ENCODE peak calls at places on chromosomes 7 and 10, in ten cellular contexts. One of them, this sample, is unnamed.

GRCh38 chr7:49791089-49791741 is 17.8 kb downstream of the VWC2 start:
- DNase-seq in NCI-H1092: no peak
- DNase-seq in MG63: no peak
- DNase-seq in NCI-H774: no peak
- DNase-seq in ELR: peak
- DNase-seq in AG10803: no peak
- DNase-seq in left ventricle myocardium superior: no peak
- DNase-seq in CD8-positive, alpha-beta memory T cell: no peak
- DNase-seq in GM23248: no peak
- DNase-seq in GM10248: peak
- DNase-seq in this sample: no peak

GRCh38 chr7:33143996-33144718 is 14.8 kb downstream of the BBS9 start:
- DNase-seq in NCI-H1092: no peak
- DNase-seq in MG63: no peak
- DNase-seq in NCI-H774: no peak
- DNase-seq in ELR: peak
- DNase-seq in AG10803: peak
- DNase-seq in left ventricle myocardium superior: no peak
- DNase-seq in CD8-positive, alpha-beta memory T cell: no peak
- DNase-seq in GM23248: peak
- DNase-seq in GM10248: no peak
- DNase-seq in this sample: no peak

GRCh38 chr7:47273974-47274766 is 307.7 kb downstream of the TNS3 start:
- DNase-seq in NCI-H1092: no peak
- DNase-seq in MG63: no peak
- DNase-seq in NCI-H774: no peak
- DNase-seq in ELR: no peak
- DNase-seq in AG10803: no peak
- DNase-seq in left ventricle myocardium superior: no peak
- DNase-seq in CD8-positive, alpha-beta memory T cell: no peak
- DNase-seq in GM23248: no peak
- DNase-seq in GM10248: no peak
- DNase-seq in this sample: no peak

GRCh38 chr10:121187375-121187774 is 336.2 kb downstream of the WDR11 start:
- DNase-seq in NCI-H1092: no peak
- DNase-seq in MG63: no peak
- DNase-seq in NCI-H774: no peak
- DNase-seq in ELR: no peak
- DNase-seq in AG10803: no peak
- DNase-seq in left ventricle myocardium superior: no peak
- DNase-seq in CD8-positive, alpha-beta memory T cell: no peak
- DNase-seq in GM23248: no peak
- DNase-seq in GM10248: no peak
- DNase-seq in this sample: no peak

GRCh38 chr10:70458329-70459060 is 17.0 kb upstream of the NODAL start:
- DNase-seq in NCI-H1092: no peak
- DNase-seq in MG63: peak
- DNase-seq in NCI-H774: no peak
- DNase-seq in ELR: peak
- DNase-seq in AG10803: peak
- DNase-seq in left ventricle myocardium superior: peak
- DNase-seq in CD8-positive, alpha-beta memory T cell: no peak
- DNase-seq in GM23248: peak
- DNase-seq in GM10248: no peak
- DNase-seq in this sample: peak

GRCh38 chr7:139389091-139389490 is 29.4 kb downstream of the LUC7L2 start:
- DNase-seq in NCI-H1092: no peak
- DNase-seq in MG63: no peak
- DNase-seq in NCI-H774: no peak
- DNase-seq in ELR: no peak
- DNase-seq in AG10803: no peak
- DNase-seq in left ventricle myocardium superior: no peak
- DNase-seq in CD8-positive, alpha-beta memory T cell: no peak
- DNase-seq in GM23248: no peak
- DNase-seq in GM10248: no peak
- DNase-seq in this sample: no peak

GRCh38 chr10:34280599-34281374 is 534.3 kb downstream of the PARD3 start:
- DNase-seq in NCI-H1092: no peak
- DNase-seq in MG63: peak
- DNase-seq in NCI-H774: no peak
- DNase-seq in ELR: peak
- DNase-seq in AG10803: peak
- DNase-seq in left ventricle myocardium superior: no peak
- DNase-seq in CD8-positive, alpha-beta memory T cell: no peak
- DNase-seq in GM23248: peak
- DNase-seq in GM10248: no peak
- DNase-seq in this sample: peak

GRCh38 chr10:11125004-11125403 is 107.3 kb downstream of the CELF2 start:
- DNase-seq in NCI-H1092: no peak
- DNase-seq in MG63: no peak
- DNase-seq in NCI-H774: no peak
- DNase-seq in ELR: no peak
- DNase-seq in AG10803: no peak
- DNase-seq in left ventricle myocardium superior: no peak
- DNase-seq in CD8-positive, alpha-beta memory T cell: no peak
- DNase-seq in GM23248: no peak
- DNase-seq in GM10248: no peak
- DNase-seq in this sample: no peak

GRCh38 chr7:50783801-50784507 is 1.3 kb upstream of the GRB10 start:
- DNase-seq in NCI-H1092: no peak
- DNase-seq in MG63: no peak
- DNase-seq in NCI-H774: no peak
- DNase-seq in ELR: no peak
- DNase-seq in AG10803: peak
- DNase-seq in left ventricle myocardium superior: no peak
- DNase-seq in CD8-positive, alpha-beta memory T cell: no peak
- DNase-seq in GM23248: no peak
- DNase-seq in GM10248: no peak
- DNase-seq in this sample: peak

GRCh38 chr10:68154211-68154497 is 44.9 kb downstream of the MYPN start:
- DNase-seq in NCI-H1092: peak
- DNase-seq in MG63: peak
- DNase-seq in NCI-H774: no peak
- DNase-seq in ELR: peak
- DNase-seq in AG10803: peak
- DNase-seq in left ventricle myocardium superior: peak
- DNase-seq in CD8-positive, alpha-beta memory T cell: no peak
- DNase-seq in GM23248: peak
- DNase-seq in GM10248: no peak
- DNase-seq in this sample: peak

GRCh38 chr10:84510121-84510520 is 181.7 kb downstream of the CCSER2 start:
- DNase-seq in NCI-H1092: no peak
- DNase-seq in MG63: peak
- DNase-seq in NCI-H774: no peak
- DNase-seq in ELR: peak
- DNase-seq in AG10803: peak
- DNase-seq in left ventricle myocardium superior: no peak
- DNase-seq in CD8-positive, alpha-beta memory T cell: no peak
- DNase-seq in GM23248: peak
- DNase-seq in GM10248: no peak
- DNase-seq in this sample: no peak

GRCh38 chr7:120988591-120989299 is at the start of gene CPED1:
- DNase-seq in NCI-H1092: peak
- DNase-seq in MG63: peak
- DNase-seq in NCI-H774: peak
- DNase-seq in ELR: peak
- DNase-seq in AG10803: peak
- DNase-seq in left ventricle myocardium superior: peak
- DNase-seq in CD8-positive, alpha-beta memory T cell: peak
- DNase-seq in GM23248: peak
- DNase-seq in GM10248: peak
- DNase-seq in this sample: peak

GRCh38 chr10:35236739-35237138 is 99.6 kb upstream of the CCNY start:
- DNase-seq in NCI-H1092: no peak
- DNase-seq in MG63: peak
- DNase-seq in NCI-H774: no peak
- DNase-seq in ELR: peak
- DNase-seq in AG10803: peak
- DNase-seq in left ventricle myocardium superior: no peak
- DNase-seq in CD8-positive, alpha-beta memory T cell: no peak
- DNase-seq in GM23248: no peak
- DNase-seq in GM10248: no peak
- DNase-seq in this sample: peak

GRCh38 chr7:103142494-103142893 is 6.4 kb downstream of the NAPEPLD start:
- DNase-seq in NCI-H1092: no peak
- DNase-seq in MG63: peak
- DNase-seq in NCI-H774: no peak
- DNase-seq in ELR: no peak
- DNase-seq in AG10803: no peak
- DNase-seq in left ventricle myocardium superior: no peak
- DNase-seq in CD8-positive, alpha-beta memory T cell: no peak
- DNase-seq in GM23248: no peak
- DNase-seq in GM10248: no peak
- DNase-seq in this sample: no peak

GRCh38 chr10:122114156-122114747 is 125.3 kb downstream of the TACC2 start:
- DNase-seq in NCI-H1092: no peak
- DNase-seq in MG63: peak
- DNase-seq in NCI-H774: no peak
- DNase-seq in ELR: peak
- DNase-seq in AG10803: no peak
- DNase-seq in left ventricle myocardium superior: peak
- DNase-seq in CD8-positive, alpha-beta memory T cell: no peak
- DNase-seq in GM23248: peak
- DNase-seq in GM10248: no peak
- DNase-seq in this sample: peak

GRCh38 chr10:77501152-77501845 is 136.3 kb downstream of the KCNMA1 start:
- DNase-seq in NCI-H1092: no peak
- DNase-seq in MG63: peak
- DNase-seq in NCI-H774: no peak
- DNase-seq in ELR: peak
- DNase-seq in AG10803: peak
- DNase-seq in left ventricle myocardium superior: no peak
- DNase-seq in CD8-positive, alpha-beta memory T cell: no peak
- DNase-seq in GM23248: peak
- DNase-seq in GM10248: no peak
- DNase-seq in this sample: peak

GRCh38 chr7:116327135-116327534 is 116.8 kb downstream of the TES start:
- DNase-seq in NCI-H1092: no peak
- DNase-seq in MG63: no peak
- DNase-seq in NCI-H774: no peak
- DNase-seq in ELR: no peak
- DNase-seq in AG10803: no peak
- DNase-seq in left ventricle myocardium superior: no peak
- DNase-seq in CD8-positive, alpha-beta memory T cell: no peak
- DNase-seq in GM23248: no peak
- DNase-seq in GM10248: no peak
- DNase-seq in this sample: no peak

GRCh38 chr7:70093496-70093895 is 495.2 kb downstream of the AUTS2 start:
- DNase-seq in NCI-H1092: peak
- DNase-seq in MG63: no peak
- DNase-seq in NCI-H774: peak
- DNase-seq in ELR: no peak
- DNase-seq in AG10803: no peak
- DNase-seq in left ventricle myocardium superior: peak
- DNase-seq in CD8-positive, alpha-beta memory T cell: no peak
- DNase-seq in GM23248: peak
- DNase-seq in GM10248: no peak
- DNase-seq in this sample: peak

GRCh38 chr10:121158988-121159579 is 307.9 kb downstream of the WDR11 start:
- DNase-seq in NCI-H1092: no peak
- DNase-seq in MG63: no peak
- DNase-seq in NCI-H774: no peak
- DNase-seq in ELR: no peak
- DNase-seq in AG10803: no peak
- DNase-seq in left ventricle myocardium superior: no peak
- DNase-seq in CD8-positive, alpha-beta memory T cell: no peak
- DNase-seq in GM23248: no peak
- DNase-seq in GM10248: no peak
- DNase-seq in this sample: no peak

GRCh38 chr10:123021517-123021916 is 12.7 kb downstream of the ACADSB start:
- DNase-seq in NCI-H1092: no peak
- DNase-seq in MG63: no peak
- DNase-seq in NCI-H774: no peak
- DNase-seq in ELR: peak
- DNase-seq in AG10803: no peak
- DNase-seq in left ventricle myocardium superior: no peak
- DNase-seq in CD8-positive, alpha-beta memory T cell: no peak
- DNase-seq in GM23248: peak
- DNase-seq in GM10248: no peak
- DNase-seq in this sample: peak

GRCh38 chr10:91453535-91453934 is 43.4 kb downstream of the HECTD2 start:
- DNase-seq in NCI-H1092: no peak
- DNase-seq in MG63: no peak
- DNase-seq in NCI-H774: no peak
- DNase-seq in ELR: no peak
- DNase-seq in AG10803: no peak
- DNase-seq in left ventricle myocardium superior: no peak
- DNase-seq in CD8-positive, alpha-beta memory T cell: no peak
- DNase-seq in GM23248: no peak
- DNase-seq in GM10248: no peak
- DNase-seq in this sample: no peak

GRCh38 chr10:10872035-10872673 is 145.5 kb upstream of the CELF2 start:
- DNase-seq in NCI-H1092: no peak
- DNase-seq in MG63: peak
- DNase-seq in NCI-H774: no peak
- DNase-seq in ELR: peak
- DNase-seq in AG10803: peak
- DNase-seq in left ventricle myocardium superior: no peak
- DNase-seq in CD8-positive, alpha-beta memory T cell: no peak
- DNase-seq in GM23248: peak
- DNase-seq in GM10248: no peak
- DNase-seq in this sample: peak

GRCh38 chr10:75431180-75432111 is at the start of gene LRMDA:
- DNase-seq in NCI-H1092: no peak
- DNase-seq in MG63: peak
- DNase-seq in NCI-H774: peak
- DNase-seq in ELR: no peak
- DNase-seq in AG10803: peak
- DNase-seq in left ventricle myocardium superior: peak
- DNase-seq in CD8-positive, alpha-beta memory T cell: no peak
- DNase-seq in GM23248: peak
- DNase-seq in GM10248: peak
- DNase-seq in this sample: no peak

This sample was measured in myocyte.